ENCODE peak calls at places on chromosome 15, in seven cellular contexts. One of them, this sample, is unnamed.

GRCh38 chr15:44712108-44713005 is 1.0 kb downstream of the B2M start:
- DNase-seq in psoas muscle: peak
- DNase-seq in B cell: peak
- DNase-seq in hepatocyte: peak
- DNase-seq in thyroid gland: peak
- DNase-seq in upper lobe of left lung: peak
- DNase-seq in A549: peak
- DNase-seq in this sample: no peak

GRCh38 chr15:48096813-48097212 is 24.0 kb upstream of the SLC24A5 start:
- DNase-seq in hepatocyte: no peak
- DNase-seq in upper lobe of left lung: no peak
- DNase-seq in A549: no peak
- DNase-seq in psoas muscle: no peak
- DNase-seq in thyroid gland: no peak
- DNase-seq in B cell: no peak
- DNase-seq in this sample: no peak

GRCh38 chr15:69511015-69511414 is 58.4 kb downstream of the RPLP1 start:
- DNase-seq in psoas muscle: no peak
- DNase-seq in hepatocyte: no peak
- DNase-seq in A549: no peak
- DNase-seq in thyroid gland: no peak
- DNase-seq in upper lobe of left lung: no peak
- DNase-seq in B cell: no peak
- DNase-seq in this sample: no peak

GRCh38 chr15:99566157-99566900 is 545 bp downstream of the MEF2A start:
- DNase-seq in hepatocyte: peak
- DNase-seq in A549: no peak
- DNase-seq in upper lobe of left lung: peak
- DNase-seq in thyroid gland: peak
- DNase-seq in psoas muscle: peak
- DNase-seq in B cell: peak
- DNase-seq in this sample: peak

GRCh38 chr15:76393614-76394013 is 57.0 kb downstream of the ISL2 start:
- DNase-seq in thyroid gland: no peak
- DNase-seq in hepatocyte: no peak
- DNase-seq in A549: no peak
- DNase-seq in psoas muscle: no peak
- DNase-seq in B cell: no peak
- DNase-seq in upper lobe of left lung: no peak
- DNase-seq in this sample: no peak

GRCh38 chr15:28942046-28942445 is 56.3 kb downstream of the APBA2 start:
- DNase-seq in psoas muscle: no peak
- DNase-seq in A549: no peak
- DNase-seq in thyroid gland: no peak
- DNase-seq in upper lobe of left lung: peak
- DNase-seq in hepatocyte: no peak
- DNase-seq in B cell: peak
- DNase-seq in this sample: no peak

GRCh38 chr15:52651868-52652267 is 27.3 kb downstream of the ATOSA start:
- DNase-seq in A549: peak
- DNase-seq in psoas muscle: peak
- DNase-seq in hepatocyte: peak
- DNase-seq in upper lobe of left lung: peak
- DNase-seq in B cell: peak
- DNase-seq in thyroid gland: peak
- DNase-seq in this sample: peak

GRCh38 chr15:33091983-33092688 is 102.4 kb downstream of the FMN1 start:
- DNase-seq in thyroid gland: no peak
- DNase-seq in B cell: no peak
- DNase-seq in hepatocyte: no peak
- DNase-seq in A549: no peak
- DNase-seq in upper lobe of left lung: no peak
- DNase-seq in psoas muscle: no peak
- DNase-seq in this sample: no peak

GRCh38 chr15:79028411-79028964 is 62.1 kb downstream of the RASGRF1 start:
- DNase-seq in A549: peak
- DNase-seq in upper lobe of left lung: no peak
- DNase-seq in thyroid gland: peak
- DNase-seq in psoas muscle: no peak
- DNase-seq in hepatocyte: peak
- DNase-seq in B cell: no peak
- DNase-seq in this sample: peak

GRCh38 chr15:50628421-50628820 is 58.2 kb downstream of the TRPM7 start:
- DNase-seq in upper lobe of left lung: no peak
- DNase-seq in B cell: no peak
- DNase-seq in hepatocyte: no peak
- DNase-seq in A549: no peak
- DNase-seq in psoas muscle: no peak
- DNase-seq in thyroid gland: no peak
- DNase-seq in this sample: no peak

GRCh38 chr15:81358248-81358647 is 15.8 kb downstream of the TMC3 start:
- DNase-seq in hepatocyte: no peak
- DNase-seq in thyroid gland: no peak
- DNase-seq in A549: no peak
- DNase-seq in B cell: no peak
- DNase-seq in upper lobe of left lung: no peak
- DNase-seq in psoas muscle: no peak
- DNase-seq in this sample: no peak

GRCh38 chr15:99721896-99722295 is 11.3 kb downstream of the LYSMD4 start:
- DNase-seq in psoas muscle: no peak
- DNase-seq in B cell: no peak
- DNase-seq in hepatocyte: no peak
- DNase-seq in upper lobe of left lung: no peak
- DNase-seq in A549: no peak
- DNase-seq in thyroid gland: no peak
- DNase-seq in this sample: no peak

GRCh38 chr15:98347001-98347400 is 301.3 kb upstream of the IGF1R start:
- DNase-seq in psoas muscle: peak
- DNase-seq in hepatocyte: no peak
- DNase-seq in A549: no peak
- DNase-seq in B cell: no peak
- DNase-seq in upper lobe of left lung: no peak
- DNase-seq in thyroid gland: no peak
- DNase-seq in this sample: no peak

GRCh38 chr15:41660235-41661077 is at the start of gene MGA:
- DNase-seq in A549: peak
- DNase-seq in psoas muscle: peak
- DNase-seq in B cell: peak
- DNase-seq in upper lobe of left lung: peak
- DNase-seq in thyroid gland: peak
- DNase-seq in hepatocyte: peak
- DNase-seq in this sample: peak
- TF ChIP-seq CTCF in A549: no peak
- TF ChIP-seq CTCF in psoas muscle: no peak
- TF ChIP-seq CTCF in B cell: no peak
- TF ChIP-seq CTCF in upper lobe of left lung: no peak
- TF ChIP-seq CTCF in thyroid gland: no peak
- TF ChIP-seq CTCF in hepatocyte: peak
- TF ChIP-seq CTCF in this sample: no peak

GRCh38 chr15:90860450-90860849 is 7.9 kb upstream of the FURIN start:
- DNase-seq in thyroid gland: no peak
- DNase-seq in B cell: no peak
- DNase-seq in hepatocyte: no peak
- DNase-seq in psoas muscle: no peak
- DNase-seq in A549: no peak
- DNase-seq in upper lobe of left lung: no peak
- DNase-seq in this sample: no peak
- TF ChIP-seq CTCF in thyroid gland: no peak
- TF ChIP-seq CTCF in B cell: no peak
- TF ChIP-seq CTCF in hepatocyte: no peak
- TF ChIP-seq CTCF in psoas muscle: no peak
- TF ChIP-seq CTCF in A549: no peak
- TF ChIP-seq CTCF in upper lobe of left lung: no peak
- TF ChIP-seq CTCF in this sample: no peak

DNA sequence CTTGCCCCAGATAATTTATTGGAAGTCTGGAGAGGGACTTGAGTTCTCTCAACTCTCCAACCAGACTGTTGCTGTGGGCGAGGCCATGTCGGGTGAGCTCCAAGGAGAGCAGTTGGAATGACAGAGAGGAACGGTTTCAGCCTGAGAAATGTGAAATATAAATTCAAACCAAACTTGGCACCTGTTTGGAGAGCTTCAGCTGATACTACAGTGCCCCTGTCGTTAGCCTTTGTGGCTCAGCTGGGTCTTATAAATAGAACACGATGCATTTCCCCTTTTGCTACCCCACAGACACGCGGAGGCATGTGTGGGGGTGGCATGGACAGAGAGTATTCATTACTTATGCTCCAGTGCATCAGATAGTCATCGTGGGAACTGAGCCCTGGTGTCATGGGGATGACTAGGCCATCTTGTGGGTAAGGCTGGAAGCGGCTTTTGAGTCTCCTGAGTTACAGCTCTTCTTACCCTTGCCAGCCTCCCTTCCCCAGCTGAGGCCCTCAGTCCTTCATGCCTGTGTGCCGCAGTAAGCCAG is 15.6 kb downstream of the SMAD3 start:
- DNase-seq in psoas muscle: peak
- DNase-seq in hepatocyte: no peak
- DNase-seq in A549: peak
- DNase-seq in B cell: peak
- DNase-seq in upper lobe of left lung: peak
- DNase-seq in thyroid gland: peak
- DNase-seq in this sample: no peak
- TF ChIP-seq CTCF in psoas muscle: peak
- TF ChIP-seq CTCF in hepatocyte: no peak
- TF ChIP-seq CTCF in A549: peak
- TF ChIP-seq CTCF in B cell: peak
- TF ChIP-seq CTCF in upper lobe of left lung: no peak
- TF ChIP-seq CTCF in thyroid gland: no peak
- TF ChIP-seq CTCF in this sample: no peak

GRCh38 chr15:83982748-83983147 is 252.8 kb upstream of the GOLGA6L4 start:
- DNase-seq in B cell: no peak
- DNase-seq in hepatocyte: no peak
- DNase-seq in A549: no peak
- DNase-seq in upper lobe of left lung: no peak
- DNase-seq in thyroid gland: no peak
- DNase-seq in psoas muscle: no peak
- DNase-seq in this sample: no peak
- TF ChIP-seq CTCF in B cell: no peak
- TF ChIP-seq CTCF in hepatocyte: no peak
- TF ChIP-seq CTCF in A549: no peak
- TF ChIP-seq CTCF in upper lobe of left lung: no peak
- TF ChIP-seq CTCF in thyroid gland: no peak
- TF ChIP-seq CTCF in psoas muscle: no peak
- TF ChIP-seq CTCF in this sample: no peak

GRCh38 chr15:37880835-37881153 is 53.6 kb upstream of the TMCO5A start:
- DNase-seq in B cell: no peak
- DNase-seq in A549: no peak
- DNase-seq in hepatocyte: no peak
- DNase-seq in psoas muscle: no peak
- DNase-seq in upper lobe of left lung: no peak
- DNase-seq in thyroid gland: no peak
- DNase-seq in this sample: no peak
- TF ChIP-seq CTCF in B cell: no peak
- TF ChIP-seq CTCF in A549: no peak
- TF ChIP-seq CTCF in hepatocyte: no peak
- TF ChIP-seq CTCF in psoas muscle: no peak
- TF ChIP-seq CTCF in upper lobe of left lung: no peak
- TF ChIP-seq CTCF in thyroid gland: no peak
- TF ChIP-seq CTCF in this sample: no peak

GRCh38 chr15:65328506-65329297 is 24.2 kb downstream of the RNU5B-1 start:
- DNase-seq in A549: no peak
- DNase-seq in hepatocyte: no peak
- DNase-seq in thyroid gland: peak
- DNase-seq in upper lobe of left lung: no peak
- DNase-seq in psoas muscle: peak
- DNase-seq in B cell: no peak
- DNase-seq in this sample: no peak

GRCh38 chr15:65330934-65331645 is 26.6 kb downstream of the RNU5B-1 start:
- DNase-seq in thyroid gland: no peak
- DNase-seq in psoas muscle: peak
- DNase-seq in upper lobe of left lung: no peak
- DNase-seq in B cell: no peak
- DNase-seq in A549: no peak
- DNase-seq in hepatocyte: no peak
- DNase-seq in this sample: no peak

GRCh38 chr15:65329298-65329990 is 25.0 kb downstream of the RNU5B-1 start:
- DNase-seq in psoas muscle: peak
- DNase-seq in thyroid gland: no peak
- DNase-seq in upper lobe of left lung: no peak
- DNase-seq in A549: no peak
- DNase-seq in hepatocyte: no peak
- DNase-seq in B cell: no peak
- DNase-seq in this sample: no peak

GRCh38 chr15:65331811-65332210 is 27.3 kb downstream of the RNU5B-1 start:
- DNase-seq in thyroid gland: no peak
- DNase-seq in B cell: no peak
- DNase-seq in psoas muscle: peak
- DNase-seq in upper lobe of left lung: no peak
- DNase-seq in hepatocyte: no peak
- DNase-seq in A549: no peak
- DNase-seq in this sample: no peak

DNA sequence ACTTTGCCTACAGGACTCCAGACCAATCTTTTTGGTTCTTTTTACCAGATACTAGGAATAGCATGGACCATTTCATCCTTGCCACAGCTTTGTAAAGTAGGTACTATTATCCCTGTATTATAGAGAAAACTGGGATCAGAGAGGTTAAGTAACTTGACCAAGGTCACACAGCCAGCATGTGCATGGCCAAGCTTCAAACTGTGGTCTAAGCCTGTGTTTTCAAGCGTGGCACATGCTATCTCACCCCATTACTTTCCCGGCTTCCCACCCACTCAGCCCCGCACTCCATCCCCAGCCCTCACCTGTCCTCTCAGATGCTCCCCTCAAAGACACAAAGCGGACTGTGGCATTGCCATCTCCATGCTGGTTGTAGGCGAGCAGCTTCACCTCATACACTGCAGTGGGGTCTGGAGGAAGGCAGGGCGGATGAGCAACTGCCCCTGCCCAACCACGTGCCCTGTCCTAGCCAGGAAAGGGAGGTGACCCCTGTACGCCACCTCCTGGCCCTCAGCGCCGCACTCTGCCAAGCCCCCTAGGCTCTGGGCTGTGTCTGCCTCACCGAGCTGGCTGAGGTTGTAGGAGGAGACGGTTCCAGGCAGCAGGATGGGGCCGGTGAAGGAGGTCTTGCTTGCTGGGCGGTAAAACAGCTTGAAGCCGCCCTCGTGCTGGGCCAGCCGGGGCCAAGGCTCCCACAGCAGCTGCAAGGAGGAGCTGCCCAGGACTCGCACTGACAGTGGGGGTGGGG is 25.7 kb downstream of the RNU5B-1 start:
- DNase-seq in upper lobe of left lung: no peak
- DNase-seq in B cell: no peak
- DNase-seq in A549: no peak
- DNase-seq in thyroid gland: no peak
- DNase-seq in psoas muscle: peak
- DNase-seq in hepatocyte: no peak
- DNase-seq in this sample: no peak
- TF ChIP-seq CTCF in upper lobe of left lung: no peak
- TF ChIP-seq CTCF in B cell: no peak
- TF ChIP-seq CTCF in A549: no peak
- TF ChIP-seq CTCF in thyroid gland: no peak
- TF ChIP-seq CTCF in psoas muscle: no peak
- TF ChIP-seq CTCF in hepatocyte: no peak
- TF ChIP-seq CTCF in this sample: no peak